ENCODE peak calls at places on chromosomes 7 and 10, in seven cellular contexts. T is stimulated activated CD4-positive, alpha-beta T cell treated with anti-CD3 and anti-CD28 coated beads, Interleukin-1b, Interleukin-23, amount 100 ng/mL, for 24 hours; X is effector memory CD8-positive, alpha-beta T cell; D is 8988T; H is PC-3; Q is HFFc6; O is hepatic stellate cell. S is an unnamed sample.

GRCh38 chr10:102641398-102641797 is 2.9 kb upstream of the TRIM8 start:
- DNase-seq in T (no peak), X (no peak), D (no peak), H (no peak), Q (no peak), O (no peak), S (no peak)

GRCh38 chr7:15684834-15685233 is 1.6 kb downstream of the MEOX2 start:
- DNase-seq in T (no peak), X (no peak), D (no peak), H (no peak), Q (no peak), O (peak), S (no peak)

GRCh38 chr7:40859965-40860543 is 725.2 kb downstream of the SUGCT start:
- DNase-seq in T (no peak), X (no peak), D (no peak), H (no peak), Q (no peak), O (no peak), S (no peak)

GRCh38 chr7:133645870-133646492 is 393.1 kb downstream of the EXOC4 start:
- DNase-seq in T (no peak), X (no peak), D (no peak), H (peak), Q (no peak), O (no peak), S (no peak)

GRCh38 chr10:18214692-18215563 is 74.7 kb downstream of the CACNB2 start:
- DNase-seq in T (peak), X (no peak), D (no peak), H (peak), Q (peak), O (peak), S (peak)

GRCh38 chr10:49360271-49361177 is 35.4 kb downstream of the DRGX start:
- DNase-seq in T (no peak), X (no peak), D (no peak), H (no peak), Q (no peak), O (no peak), S (no peak)

GRCh38 chr7:130242198-130243014 is 24.3 kb upstream of the CPA2 start:
- DNase-seq in T (peak), X (peak), D (peak), H (peak), Q (peak), O (peak), S (peak)

GRCh38 chr7:155333346-155334234 is 35.9 kb downstream of the INSIG1 start:
- DNase-seq in T (no peak), X (no peak), D (no peak), H (no peak), Q (no peak), O (no peak), S (no peak)

GRCh38 chr7:155618708-155619633 is 25.5 kb upstream of the RBM33 start:
- DNase-seq in T (no peak), X (no peak), D (no peak), H (no peak), Q (no peak), O (no peak), S (no peak)

GRCh38 chr10:27637601-27638000 is 108.0 kb downstream of the MKX start:
- DNase-seq in T (no peak), X (no peak), D (no peak), H (no peak), Q (no peak), O (no peak), S (no peak)

GRCh38 chr10:3502606-3503005 is 282.4 kb downstream of the KLF6 start:
- DNase-seq in T (no peak), X (no peak), D (no peak), H (peak), Q (no peak), O (no peak), S (no peak)

GRCh38 chr7:152872061-152872744 is 112.7 kb downstream of the ACTR3B start:
- DNase-seq in T (no peak), X (no peak), D (no peak), H (no peak), Q (no peak), O (no peak), S (no peak)

GRCh38 chr7:18019562-18019961 is 8.1 kb downstream of the PRPS1L1 start:
- DNase-seq in T (no peak), X (no peak), D (no peak), H (peak), Q (peak), O (peak), S (no peak)

GRCh38 chr10:4174197-4174596 is 389.2 kb upstream of the KLF6 start:
- DNase-seq in T (no peak), X (no peak), D (peak), H (peak), Q (no peak), O (no peak), S (no peak)

GRCh38 chr7:89772276-89772675 is 382.0 kb upstream of the STEAP1 start:
- DNase-seq in T (no peak), X (no peak), D (no peak), H (peak), Q (no peak), O (no peak), S (no peak)

GRCh38 chr7:17631061-17631460 is 309.2 kb downstream of the SNX13 start:
- DNase-seq in T (no peak), X (no peak), D (no peak), H (no peak), Q (no peak), O (no peak), S (no peak)

GRCh38 chr10:100984670-100985177 is 2.6 kb downstream of the MRPL43 start:
- DNase-seq in T (no peak), X (no peak), D (no peak), H (no peak), Q (no peak), O (no peak), S (no peak)

GRCh38 chr10:4346257-4346656 is 479.8 kb upstream of the AKR1E2 start:
- DNase-seq in T (no peak), X (no peak), D (no peak), H (no peak), Q (no peak), O (no peak), S (no peak)

GRCh38 chr10:119333146-119333792 is 125.9 kb downstream of the GRK5 start:
- DNase-seq in T (peak), X (no peak), D (no peak), H (peak), Q (no peak), O (no peak), S (no peak)

GRCh38 chr10:46293832-46294640 is 7.2 kb downstream of the ANTXRL start:
- DNase-seq in T (no peak), X (no peak), D (no peak), H (peak), Q (no peak), O (no peak), S (no peak)

GRCh38 chr7:73707045-73707631 is 12.3 kb downstream of the STX1A start:
- DNase-seq in T (no peak), X (no peak), D (no peak), H (peak), Q (no peak), O (no peak), S (no peak)

GRCh38 chr10:112375721-112376577 is 2.0 kb downstream of the ACSL5 start:
- DNase-seq in T (no peak), X (peak), D (no peak), H (peak), Q (no peak), O (peak), S (peak)

GRCh38 chr10:93190377-93190776 is 116.7 kb downstream of the CYP26A1 start:
- DNase-seq in T (no peak), X (no peak), D (no peak), H (no peak), Q (no peak), O (no peak), S (no peak)